ENCODE peak calls at places on chromosomes 1 and 21, in six cellular contexts. M is GM12878, E is K562, O is GM12892, K is H1, N is HepG2. A is an unnamed sample.

GRCh38 chr1:26034504-26035202 is 11.3 kb downstream of the SLC30A2 start:
- DNase-seq in E (no peak), K (no peak), M (no peak), O (no peak), N (no peak), A (no peak)

GRCh38 chr1:234732671-234733390 is 122.9 kb upstream of the IRF2BP2 start:
- DNase-seq in E (no peak), M (no peak), K (no peak), O (no peak), N (no peak), A (no peak)

GRCh38 chr1:248926401-248927182 is 20.6 kb downstream of the PGBD2 start:
- DNase-seq in K (no peak), O (no peak), E (peak; percentile 72), M (no peak), N (no peak), A (no peak)

GRCh38 chr1:32073387-32074229 is 869 bp downstream of the TMEM39B start:
- DNase-seq in N (no peak), K (no peak), O (no peak), E (no peak), M (peak; percentile 54), A (no peak)

GRCh38 chr1:14578156-14578555 is 20.3 kb upstream of the KAZN start:
- DNase-seq in E (no peak), N (no peak), O (no peak), K (no peak), M (no peak), A (no peak)

GRCh38 chr1:208183977-208184901 is 59.9 kb downstream of the PLXNA2 start:
- DNase-seq in E (peak; percentile 92), K (no peak), O (no peak), N (peak; percentile 42), M (no peak), A (no peak)

GRCh38 chr1:154219511-154219910 is 1.2 kb upstream of the UBAP2L start:
- DNase-seq in M (no peak), E (peak; percentile 52), K (no peak), O (no peak), N (peak; percentile 54), A (no peak)

GRCh38 chr1:84508510-84508909 is 2.1 kb upstream of the GNG5 start:
- DNase-seq in E (no peak), O (no peak), K (no peak), N (peak; percentile 18), M (no peak), A (no peak)

GRCh38 chr1:201020647-201021332 is 2.7 kb downstream of the KIF21B start:
- DNase-seq in M (no peak), K (no peak), O (no peak), N (no peak), E (peak; percentile 78), A (no peak)

GRCh38 chr21:33229776-33230517 is at the start of gene IFNAR2:
- DNase-seq in E (peak; percentile 85), K (peak; percentile 27), M (no peak), N (peak; percentile 40), O (peak; percentile 89), A (peak; percentile 86)

GRCh38 chr1:186014370-186015030 is 280.3 kb downstream of the HMCN1 start:
- DNase-seq in M (no peak), O (no peak), E (no peak), N (no peak), K (no peak), A (no peak)

GRCh38 chr1:221555689-221556433 is 186.0 kb downstream of the DUSP10 start:
- DNase-seq in O (no peak), K (no peak), N (no peak), M (no peak), E (no peak), A (no peak)

GRCh38 chr1:154837679-154838171 is 32.4 kb downstream of the KCNN3 start:
- DNase-seq in E (no peak), K (no peak), M (no peak), N (no peak), O (peak; percentile 73), A (peak; percentile 65)

GRCh38 chr1:15703562-15703961 is 19.4 kb downstream of the PLEKHM2 start:
- DNase-seq in O (no peak), K (no peak), N (no peak), M (no peak), E (no peak), A (no peak)

GRCh38 chr1:34865981-34866761 is 6.6 kb upstream of the SMIM12 start:
- DNase-seq in E (peak; percentile 92), M (peak; percentile 52), O (peak; percentile 88), K (peak; percentile 68), N (peak; percentile 41), A (peak; percentile 91)

GRCh38 chr21:40719615-40720014 is 127.3 kb downstream of the DSCAM start:
- DNase-seq in O (no peak), N (no peak), M (no peak), K (no peak), E (no peak), A (no peak)

GRCh38 chr1:181483561-181484291 is 409 bp downstream of the CACNA1E start:
- DNase-seq in N (no peak), O (no peak), K (no peak), M (no peak), E (no peak), A (no peak)

GRCh38 chr1:181483084-181483559 is at the start of gene CACNA1E:
- DNase-seq in O (no peak), M (no peak), K (no peak), N (no peak), E (no peak), A (no peak)

GRCh38 chr1:181488884-181489283 is 5.6 kb downstream of the CACNA1E start:
- DNase-seq in K (no peak), M (no peak), N (no peak), E (no peak), O (no peak), A (no peak)

GRCh38 chr1:181485276-181486097 is 2.2 kb downstream of the CACNA1E start:
- DNase-seq in N (no peak), M (peak; percentile 53), E (no peak), K (no peak), O (no peak), A (no peak)

GRCh38 chr1:181486098-181486420 is 2.7 kb downstream of the CACNA1E start:
- DNase-seq in N (no peak), O (no peak), M (no peak), K (no peak), E (no peak), A (no peak)
- TF ChIP-seq POLR2A in N (no peak), O (no peak), M (no peak), K (no peak), E (no peak), A (no peak)

GRCh38 chr1:187433598-187433997 is 604.8 kb downstream of the PLA2G4A start:
- DNase-seq in E (no peak), O (no peak), N (no peak), K (no peak), M (no peak), A (no peak)
- TF ChIP-seq TAF1 in E (no peak), O (no peak), N (no peak), K (no peak), M (no peak), A (no peak)

DNA sequence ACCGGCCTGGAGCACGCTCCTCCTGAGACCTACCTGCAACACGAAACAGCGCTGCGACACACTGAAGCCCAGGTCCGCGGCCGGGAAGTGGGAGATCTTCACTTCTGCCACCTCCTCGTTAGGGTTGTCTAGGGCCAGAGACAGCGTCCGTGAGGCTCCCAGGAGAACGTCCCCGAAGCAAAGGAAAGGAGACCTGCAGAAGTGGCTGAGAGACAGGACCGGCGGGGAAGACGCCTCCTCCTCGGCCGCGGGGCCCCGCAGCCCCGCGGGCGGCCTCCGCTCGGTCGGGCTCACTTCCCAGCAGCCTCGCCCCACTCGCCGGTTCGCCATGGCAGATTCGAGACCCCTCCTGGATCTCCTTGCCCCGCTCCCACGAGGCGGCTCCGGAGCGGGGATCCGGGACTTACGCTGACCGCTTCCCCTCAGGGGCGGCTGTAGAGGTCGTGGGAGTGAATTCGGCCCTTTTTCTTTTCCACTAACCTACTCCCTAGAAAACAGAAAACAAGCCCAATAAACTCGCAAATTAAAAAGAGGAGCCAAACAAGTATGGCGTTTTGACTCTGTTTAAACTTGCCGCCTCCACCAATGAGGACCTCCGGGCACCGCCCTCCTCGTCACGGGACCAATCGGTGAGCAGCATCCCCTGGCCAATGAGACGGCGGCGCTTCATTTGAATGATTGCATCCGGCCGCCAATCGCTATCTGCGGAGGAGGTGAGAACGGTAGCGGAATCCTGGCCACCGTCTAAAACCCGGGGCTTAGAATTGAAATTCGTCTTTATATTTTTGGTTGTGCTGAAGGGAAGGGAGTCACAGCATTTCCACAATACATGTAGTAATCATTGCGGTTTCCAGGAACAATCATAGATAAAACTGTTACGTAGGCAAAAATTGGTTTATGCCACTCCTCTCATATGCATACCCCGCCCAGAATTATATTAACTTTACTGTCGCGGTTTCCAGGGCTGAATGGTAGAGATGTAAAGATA is at the start of gene ASPM:
- DNase-seq in N (peak; percentile 91), K (peak; percentile 81), E (peak; percentile 98), M (peak; percentile 76), O (peak; percentile 67), A (peak; percentile 63)
- TF ChIP-seq POLR2A in N (no peak), K (peak; percentile 90), E (peak; percentile 88), M (peak; percentile 61), O (no peak), A (peak; percentile 21)

GRCh38 chr1:86914998-86915736 is 732 bp downstream of the HS2ST1 start:
- DNase-seq in N (peak; percentile 53), M (peak; percentile 24), O (peak; percentile 12), E (peak; percentile 68), K (no peak), A (no peak)

GRCh38 chr1:86913896-86914634 is at the start of gene SELENOF:
- DNase-seq in E (peak; percentile 99), M (peak; percentile 100), K (peak; percentile 100), O (peak; percentile 73), N (peak; percentile 99), A (peak; percentile 68)

GRCh38 chr1:86912501-86912900 is 1.4 kb downstream of the SELENOF start:
- DNase-seq in K (no peak), E (no peak), M (peak; percentile 37), O (no peak), N (peak; percentile 33), A (no peak)

GRCh38 chr1:86914635-86914997 is at the start of gene HS2ST1:
- DNase-seq in O (no peak), K (no peak), M (no peak), N (no peak), E (no peak), A (no peak)

DNA sequence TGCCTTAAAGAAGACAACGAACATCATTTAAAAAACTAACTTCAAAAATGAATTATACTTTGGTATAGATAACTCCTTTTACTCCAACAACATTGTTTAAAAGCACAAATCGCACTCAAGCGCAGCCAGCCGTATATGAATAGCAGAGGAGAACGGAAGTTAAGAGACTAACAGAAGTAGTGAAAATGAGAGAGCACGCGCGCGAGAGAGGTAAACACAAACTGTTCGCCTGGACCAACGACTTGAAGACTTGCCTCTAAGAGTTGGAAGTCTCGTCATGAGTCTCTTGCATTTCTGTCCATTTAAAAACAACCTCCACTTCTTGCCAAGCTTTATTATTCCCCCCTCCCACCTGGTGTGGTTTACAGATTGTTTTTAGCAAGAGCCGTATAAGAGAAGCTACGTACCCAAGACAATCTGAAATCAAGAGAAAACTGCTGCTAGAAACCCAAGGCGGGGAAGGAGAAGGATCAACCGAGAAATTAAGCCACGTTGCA is 479 bp downstream of the SELENOF start:
- DNase-seq in E (peak; percentile 55), N (peak; percentile 16), M (peak; percentile 52), O (no peak), K (no peak), A (peak; percentile 20)
- TF ChIP-seq TAF1 in E (no peak), N (no peak), M (peak; percentile 45), O (no peak), K (no peak), A (no peak)

A was measured in GM12891.